ENCODE peak calls at places on chromosomes 6 and 20, in ten cellular contexts. Z, E, Y, Q, N, B, J, D, P and O are unnamed samples. For H3K9me3, the result is how much of the 10 kb centered on the place peaks cover.

GRCh38 chr20:43744966-43745733 is 18.3 kb upstream of the GTSF1L start:
- DNase-seq in Z (no peak), E (no peak), Y (no peak), Q (no peak), N (no peak), B (peak), J (no peak), D (no peak), P (peak), O (no peak)

GRCh38 chr6:137736919-137737318 is 130.1 kb upstream of the TNFAIP3 start:
- DNase-seq in Z (no peak), E (no peak), Y (no peak), Q (no peak), N (no peak), B (no peak), J (no peak), D (no peak), P (peak), O (no peak)

GRCh38 chr20:63645218-63645617 is 8.0 kb downstream of the STMN3 start:
- DNase-seq in Z (no peak), E (no peak), Y (no peak), Q (no peak), N (no peak), B (no peak), J (no peak), D (no peak), P (no peak), O (no peak)

GRCh38 chr6:118198746-118199145 is 291.7 kb downstream of the SLC35F1 start:
- DNase-seq in Z (no peak), E (peak), Y (no peak), Q (no peak), N (no peak), B (no peak), J (no peak), D (no peak), P (peak), O (no peak)

GRCh38 chr6:105606871-105607421 is 204.1 kb upstream of the PREP start:
- DNase-seq in Z (no peak), E (peak), Y (no peak), Q (no peak), N (no peak), B (no peak), J (no peak), D (no peak), P (no peak), O (no peak)

GRCh38 chr6:27562027-27562410 is 89.1 kb upstream of the ZNF184 start:
- DNase-seq in Z (no peak), E (no peak), Y (no peak), Q (no peak), N (no peak), B (no peak), J (no peak), D (no peak), P (no peak), O (no peak)

GRCh38 chr6:111534366-111534765 is 51.3 kb upstream of the REV3L start:
- DNase-seq in Z (peak), E (peak), Y (no peak), Q (no peak), N (no peak), B (peak), J (peak), D (peak), P (peak), O (no peak)

GRCh38 chr6:47698342-47698787 is at the start of gene ADGRF4:
- DNase-seq in Z (no peak), E (peak), Y (no peak), Q (peak), N (no peak), B (no peak), J (no peak), D (no peak), P (peak), O (no peak)

DNA sequence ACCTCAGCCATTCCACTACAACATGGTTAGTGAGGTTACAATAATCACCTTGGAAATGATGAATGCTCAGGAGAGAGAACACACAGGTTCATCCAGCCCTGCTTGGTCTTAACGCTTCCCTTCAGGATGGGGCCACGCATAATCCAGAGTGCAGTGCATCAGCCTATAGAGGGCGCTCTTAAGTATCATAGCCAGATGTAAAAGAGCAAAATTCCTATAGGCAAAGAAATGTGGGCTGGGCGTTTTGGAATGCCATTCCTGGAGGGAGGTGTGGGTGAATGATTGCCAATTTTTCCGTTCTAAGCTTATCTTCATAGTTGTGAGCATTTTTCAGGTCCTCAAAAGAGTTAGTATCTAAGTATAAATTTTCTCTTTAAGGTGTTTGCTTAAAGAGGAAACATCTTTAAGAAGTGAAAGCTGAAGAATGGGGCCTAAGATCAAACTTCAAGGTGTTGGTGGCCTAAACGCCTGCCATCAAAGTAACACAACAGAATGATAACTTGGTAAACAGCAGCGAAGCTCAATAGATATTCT is 1.8 kb downstream of the RIPOR2 start:
- DNase-seq in Z (no peak), E (peak), Y (no peak), Q (peak), N (peak), B (no peak), J (no peak), D (no peak), P (peak), O (peak)
- H3K4me3 ChIP-seq in Z (no peak), E (no peak), Y (peak), Q (no peak), N (peak), B (peak), J (no peak), D (no peak), P (no peak), O (peak)

DNA sequence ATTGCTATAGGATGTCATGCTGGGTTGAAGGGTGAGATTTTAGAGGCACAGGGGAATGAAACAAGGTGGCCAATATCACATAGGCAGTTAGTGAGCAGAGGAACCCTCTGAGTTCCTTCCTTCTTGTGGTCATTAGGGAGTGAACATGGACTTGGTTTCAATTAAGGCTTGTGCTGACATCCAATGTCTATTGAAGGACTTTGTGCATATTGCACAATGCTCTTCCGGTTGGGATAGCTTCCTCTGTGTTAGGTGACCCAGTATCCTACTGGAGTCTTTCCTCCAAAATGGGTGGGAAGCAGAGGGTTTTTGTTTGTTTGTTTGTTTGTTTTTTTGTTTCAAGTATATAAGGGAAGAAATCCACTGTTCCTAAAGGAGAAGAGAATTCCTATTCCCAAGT is 98.5 kb downstream of the HDGFL1 start:
- DNase-seq in Z (no peak), E (no peak), Y (no peak), Q (no peak), N (no peak), B (no peak), J (no peak), D (no peak), P (peak), O (no peak)
- H3K9me3 ChIP-seq in Z (under half), E (under half), Y (under half), Q (under half), N (under half), B (under half), J (under half), D (under half), P (under half), O (under half)

DNA sequence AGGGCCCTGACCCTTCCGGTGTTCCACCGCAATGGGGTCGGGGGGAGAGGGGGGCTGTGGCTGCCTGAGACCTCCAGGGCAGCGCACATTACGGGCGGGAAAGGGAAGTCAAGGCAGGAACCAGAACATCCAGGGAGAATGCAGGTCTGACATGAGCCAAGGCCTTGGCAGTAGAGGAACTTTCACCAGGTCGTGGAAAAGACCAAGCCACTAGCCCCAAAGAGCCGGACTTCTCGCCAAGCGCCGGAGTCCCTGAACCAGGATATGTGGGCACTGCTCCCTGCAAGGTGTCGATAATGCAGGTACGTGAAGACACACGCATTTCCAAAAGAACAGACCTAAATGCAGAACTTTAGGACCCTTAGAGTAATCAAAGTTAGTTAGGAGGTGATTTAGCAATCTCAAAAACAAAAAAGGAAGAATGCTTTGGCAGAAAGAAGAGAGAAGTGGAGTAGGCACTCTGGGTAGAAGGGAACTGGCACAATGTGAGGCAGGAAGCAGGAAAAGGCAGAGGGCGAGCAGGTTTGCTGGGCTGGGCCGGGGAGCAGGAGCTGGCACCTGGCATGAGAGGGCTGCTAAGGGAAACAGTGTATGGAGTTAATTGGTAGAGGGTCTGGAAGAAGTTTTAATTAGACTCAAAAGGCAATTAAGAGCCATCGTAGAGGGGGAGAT is 14.3 kb downstream of the POU3F2 start:
- DNase-seq in Z (no peak), E (no peak), Y (no peak), Q (no peak), N (no peak), B (no peak), J (no peak), D (no peak), P (no peak), O (no peak)
- H3K4me3 ChIP-seq in Z (no peak), E (no peak), Y (no peak), Q (no peak), N (no peak), B (peak), J (no peak), D (no peak), P (no peak), O (no peak)

DNA sequence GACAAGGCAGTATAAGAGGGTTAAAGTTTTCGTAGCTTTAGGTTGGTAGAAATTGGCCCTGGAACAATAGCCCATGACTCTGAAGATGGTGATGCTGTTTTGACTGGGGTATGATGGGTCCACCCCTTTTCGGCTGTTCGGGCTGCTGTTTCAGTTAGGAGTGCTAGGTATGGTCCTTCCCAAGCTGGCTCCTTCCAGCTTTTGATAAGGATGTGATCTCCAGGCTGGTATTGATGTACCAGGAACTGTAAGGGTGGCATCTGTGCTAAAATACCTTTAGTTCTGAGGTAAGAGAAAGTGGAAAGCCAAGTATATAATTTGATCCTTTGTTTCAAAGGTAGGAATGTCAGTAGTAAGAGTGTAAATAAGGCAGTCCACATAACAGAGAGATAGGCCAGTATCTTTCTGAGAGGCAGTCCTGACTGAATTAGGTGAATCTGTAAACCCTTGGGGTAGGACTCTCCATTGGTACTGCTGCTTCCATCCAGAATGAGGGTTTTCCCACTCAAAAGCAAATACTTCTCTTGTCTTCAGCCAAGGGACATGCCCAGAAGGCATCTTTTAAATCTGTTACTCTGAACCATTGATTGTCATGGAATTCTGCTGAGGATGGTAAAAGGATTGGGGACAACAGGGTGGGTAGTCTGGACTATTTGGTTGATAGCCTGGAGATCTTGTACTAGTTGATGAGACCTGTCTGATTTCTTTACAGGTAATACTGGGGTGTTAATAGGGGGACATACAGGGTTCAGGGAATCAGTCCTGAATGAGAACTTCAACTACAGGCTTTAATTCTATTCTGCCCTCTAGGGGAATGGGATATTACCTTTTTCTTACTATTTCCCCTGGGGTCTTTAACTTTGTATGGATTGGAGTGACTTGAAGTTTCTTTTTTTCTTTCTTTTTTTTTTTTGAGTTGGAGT is 6.1 kb upstream of the ZNFX1 start:
- DNase-seq in Z (no peak), E (no peak), Y (no peak), Q (no peak), N (no peak), B (no peak), J (no peak), D (no peak), P (no peak), O (no peak)
- H3K9me3 ChIP-seq in Z (under half), E (under half), Y (under half), Q (under half), N (half or more), B (half or more), J (under half), D (under half), P (under half), O (half or more)

GRCh38 chr6:32108094-32108627 is 977 bp downstream of the TNXB start:
- DNase-seq in Z (peak), E (peak), Y (no peak), Q (no peak), N (no peak), B (peak), J (no peak), D (peak), P (peak), O (no peak)
- H3K4me3 ChIP-seq in Z (peak), E (no peak), Y (peak), Q (no peak), N (no peak), B (peak), J (peak), D (peak), P (no peak), O (no peak)

DNA sequence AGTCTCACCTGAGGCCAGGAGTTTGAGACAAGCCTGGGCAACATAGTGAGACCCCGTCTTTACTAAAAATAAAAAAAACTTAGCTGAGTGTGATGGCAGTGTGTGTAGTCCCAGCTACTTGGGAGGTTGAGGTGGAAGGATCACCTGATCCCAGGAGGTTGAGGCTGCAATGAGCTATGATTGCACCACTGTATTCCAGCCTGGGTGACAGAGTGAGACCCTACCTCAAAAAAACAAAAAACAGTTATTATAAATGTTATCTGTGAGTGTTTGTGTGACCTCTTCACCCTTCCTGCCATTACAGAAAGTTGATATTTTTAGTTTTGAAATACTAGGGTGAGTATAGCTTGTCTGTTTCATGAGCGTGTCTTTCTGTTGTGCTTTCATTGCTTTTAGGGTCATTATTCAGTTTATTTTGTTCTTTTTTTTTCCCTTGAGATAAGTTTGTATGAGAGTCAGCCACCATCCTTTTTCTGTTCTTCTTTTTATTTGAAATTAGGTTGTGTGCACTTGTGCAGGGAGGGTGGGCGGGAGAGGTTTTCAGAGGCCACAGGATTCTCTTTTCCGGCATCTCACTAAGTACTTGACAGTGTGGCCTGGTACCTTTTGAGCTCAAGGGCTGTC is 26.2 kb downstream of the CDYL start:
- DNase-seq in Z (no peak), E (no peak), Y (no peak), Q (no peak), N (no peak), B (no peak), J (no peak), D (no peak), P (no peak), O (no peak)
- H3K9me3 ChIP-seq in Z (under half), E (under half), Y (under half), Q (under half), N (under half), B (under half), J (under half), D (under half), P (under half), O (under half)

GRCh38 chr20:37695684-37696342 is 2.0 kb downstream of the CTNNBL1 start:
- DNase-seq in Z (no peak), E (no peak), Y (no peak), Q (no peak), N (no peak), B (no peak), J (no peak), D (no peak), P (no peak), O (no peak)
- H3K4me3 ChIP-seq in Z (no peak), E (no peak), Y (no peak), Q (no peak), N (no peak), B (peak), J (no peak), D (no peak), P (no peak), O (peak)